ENCODE peak calls at places on chromosomes 6 and 20, in five cellular contexts. One of them, this sample, is unnamed.

GRCh38 chr6:12570461-12571030 is 146.0 kb upstream of the PHACTR1 start:
- DNase-seq in GM12878: no peak
- DNase-seq in A549: no peak
- DNase-seq in HepG2: no peak
- DNase-seq in K562: no peak
- DNase-seq in this sample: no peak

GRCh38 chr6:3318226-3318625 is 59.5 kb downstream of the PSMG4 start:
- DNase-seq in GM12878: no peak
- DNase-seq in HepG2: no peak
- DNase-seq in K562: no peak
- DNase-seq in A549: no peak
- DNase-seq in this sample: no peak

GRCh38 chr6:109236140-109237081 is 141.1 kb downstream of the CEP57L1 start:
- DNase-seq in GM12878: no peak
- DNase-seq in K562: peak
- DNase-seq in HepG2: peak
- DNase-seq in A549: no peak
- DNase-seq in this sample: peak

GRCh38 chr6:133631421-133631820 is 257.5 kb upstream of the TCF21 start:
- DNase-seq in K562: no peak
- DNase-seq in GM12878: no peak
- DNase-seq in A549: no peak
- DNase-seq in HepG2: peak
- DNase-seq in this sample: no peak

GRCh38 chr20:4808872-4809271 is 87.2 kb downstream of the PRND start:
- DNase-seq in HepG2: no peak
- DNase-seq in K562: no peak
- DNase-seq in A549: no peak
- DNase-seq in GM12878: no peak
- DNase-seq in this sample: no peak

GRCh38 chr6:123562677-123563076 is 74.1 kb downstream of the TRDN start:
- DNase-seq in HepG2: no peak
- DNase-seq in A549: no peak
- DNase-seq in GM12878: no peak
- DNase-seq in K562: no peak
- DNase-seq in this sample: no peak

GRCh38 chr6:157710604-157711003 is 112.4 kb upstream of the SNX9 start:
- DNase-seq in HepG2: no peak
- DNase-seq in GM12878: no peak
- DNase-seq in A549: no peak
- DNase-seq in K562: no peak
- DNase-seq in this sample: no peak

GRCh38 chr6:40962241-40962640 is 76.8 kb downstream of the UNC5CL start:
- DNase-seq in GM12878: peak
- DNase-seq in A549: peak
- DNase-seq in HepG2: peak
- DNase-seq in K562: no peak
- DNase-seq in this sample: no peak

GRCh38 chr6:106334646-106335448 is 9.3 kb upstream of the ATG5 start:
- DNase-seq in A549: peak
- DNase-seq in HepG2: peak
- DNase-seq in K562: peak
- DNase-seq in GM12878: no peak
- DNase-seq in this sample: peak

GRCh38 chr6:11538049-11538798 is 675 bp downstream of the TMEM170B start:
- DNase-seq in HepG2: no peak
- DNase-seq in GM12878: no peak
- DNase-seq in A549: peak
- DNase-seq in K562: peak
- DNase-seq in this sample: peak

GRCh38 chr20:18144541-18145099 is 7.0 kb downstream of the KAT14 start:
- DNase-seq in K562: no peak
- DNase-seq in GM12878: no peak
- DNase-seq in A549: no peak
- DNase-seq in HepG2: peak
- DNase-seq in this sample: no peak

DNA sequence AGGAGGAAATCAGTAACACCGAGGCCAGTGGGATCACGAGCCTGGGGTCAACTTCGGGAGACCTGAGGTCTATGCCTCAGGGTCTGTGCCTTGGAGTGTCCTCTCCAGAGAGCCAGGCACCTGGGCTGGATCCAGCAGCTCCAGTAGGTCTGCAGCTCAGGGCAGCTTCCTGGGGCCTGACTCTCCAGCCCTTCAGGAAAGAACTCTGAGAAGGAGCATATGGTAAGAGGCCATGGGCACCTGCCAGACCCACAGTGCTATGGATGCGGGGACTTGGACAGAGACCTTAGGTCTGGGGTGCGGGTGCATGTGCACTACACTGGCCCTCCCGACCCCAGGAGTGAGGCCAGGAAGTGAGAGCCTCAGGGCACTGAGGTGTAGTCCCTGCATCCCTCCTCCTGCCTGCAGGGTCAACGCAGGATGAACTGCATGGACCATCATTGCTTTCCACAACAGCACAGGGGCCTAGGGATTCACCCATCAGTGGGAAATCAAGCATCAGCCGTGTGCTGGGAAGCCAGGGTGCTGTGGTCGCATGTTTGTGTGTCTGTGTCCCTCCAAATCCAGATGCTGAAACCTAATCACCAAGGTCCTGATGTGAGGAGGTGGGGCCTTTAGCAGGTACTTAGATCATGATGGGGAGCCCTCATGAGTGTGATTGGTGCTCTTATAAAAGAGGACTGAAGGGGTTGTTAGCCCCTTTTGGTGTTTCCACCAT is 210.9 kb upstream of the CST7 start:
- DNase-seq in GM12878: no peak
- DNase-seq in HepG2: no peak
- DNase-seq in K562: no peak
- DNase-seq in A549: no peak
- DNase-seq in this sample: no peak
- TF ChIP-seq HDAC2 in GM12878: no peak
- TF ChIP-seq HDAC2 in HepG2: no peak
- TF ChIP-seq HDAC2 in K562: no peak
- TF ChIP-seq HDAC2 in A549: no peak
- TF ChIP-seq HDAC2 in this sample: no peak

GRCh38 chr20:13165203-13165602 is 55.9 kb upstream of the ISM1 start:
- DNase-seq in HepG2: no peak
- DNase-seq in GM12878: no peak
- DNase-seq in K562: no peak
- DNase-seq in A549: no peak
- DNase-seq in this sample: no peak

GRCh38 chr20:13170771-13171170 is 50.3 kb upstream of the ISM1 start:
- DNase-seq in K562: no peak
- DNase-seq in A549: no peak
- DNase-seq in GM12878: no peak
- DNase-seq in HepG2: no peak
- DNase-seq in this sample: no peak

GRCh38 chr20:13166006-13166405 is 55.1 kb upstream of the ISM1 start:
- DNase-seq in A549: no peak
- DNase-seq in GM12878: no peak
- DNase-seq in K562: no peak
- DNase-seq in HepG2: no peak
- DNase-seq in this sample: no peak
- TF ChIP-seq HDAC2 in A549: no peak
- TF ChIP-seq HDAC2 in GM12878: no peak
- TF ChIP-seq HDAC2 in K562: no peak
- TF ChIP-seq HDAC2 in HepG2: no peak
- TF ChIP-seq HDAC2 in this sample: no peak

DNA sequence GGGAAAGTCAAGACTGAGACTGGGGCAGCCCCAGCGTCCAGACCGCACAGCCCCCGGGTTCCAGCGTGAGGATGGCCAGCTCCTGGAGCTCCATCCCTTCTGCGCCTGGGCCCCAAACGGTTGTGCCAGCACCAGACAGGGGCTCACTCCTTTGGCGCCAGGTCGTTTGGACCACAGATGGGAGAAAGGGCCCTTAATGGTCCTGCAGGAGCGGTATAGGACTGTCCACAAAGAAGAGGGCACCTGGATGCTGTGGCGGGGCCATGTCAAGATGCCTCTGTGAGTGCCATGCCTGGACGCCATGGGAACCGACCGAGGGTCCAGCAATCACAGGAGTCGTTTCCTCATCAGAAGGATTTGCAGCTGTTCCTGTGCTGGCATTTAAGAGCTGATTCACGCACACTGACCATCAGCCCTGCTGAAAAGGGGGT is 82.7 kb downstream of the DLL1 start:
- DNase-seq in HepG2: no peak
- DNase-seq in K562: no peak
- DNase-seq in A549: no peak
- DNase-seq in GM12878: no peak
- DNase-seq in this sample: peak
- TF ChIP-seq HDAC2 in HepG2: no peak
- TF ChIP-seq HDAC2 in K562: no peak
- TF ChIP-seq HDAC2 in A549: no peak
- TF ChIP-seq HDAC2 in GM12878: no peak
- TF ChIP-seq HDAC2 in this sample: no peak

GRCh38 chr6:71733970-71734899 is 152.1 kb upstream of the RIMS1 start:
- DNase-seq in A549: no peak
- DNase-seq in K562: no peak
- DNase-seq in GM12878: no peak
- DNase-seq in HepG2: no peak
- DNase-seq in this sample: no peak

GRCh38 chr6:71726121-71726520 is 160.2 kb upstream of the RIMS1 start:
- DNase-seq in A549: no peak
- DNase-seq in K562: no peak
- DNase-seq in HepG2: no peak
- DNase-seq in GM12878: no peak
- DNase-seq in this sample: no peak

GRCh38 chr6:71727632-71728294 is 158.6 kb upstream of the RIMS1 start:
- DNase-seq in HepG2: no peak
- DNase-seq in GM12878: peak
- DNase-seq in K562: no peak
- DNase-seq in A549: no peak
- DNase-seq in this sample: no peak

GRCh38 chr6:71724456-71725180 is 161.7 kb upstream of the RIMS1 start:
- DNase-seq in K562: no peak
- DNase-seq in A549: no peak
- DNase-seq in GM12878: no peak
- DNase-seq in HepG2: no peak
- DNase-seq in this sample: no peak

GRCh38 chr6:71730284-71730683 is 156.1 kb upstream of the RIMS1 start:
- DNase-seq in HepG2: no peak
- DNase-seq in A549: no peak
- DNase-seq in GM12878: no peak
- DNase-seq in K562: no peak
- DNase-seq in this sample: no peak
- TF ChIP-seq HDAC2 in HepG2: no peak
- TF ChIP-seq HDAC2 in A549: no peak
- TF ChIP-seq HDAC2 in GM12878: no peak
- TF ChIP-seq HDAC2 in K562: no peak
- TF ChIP-seq HDAC2 in this sample: no peak